ENCODE peak calls at places on chromosomes 3 and 15, in eight cellular contexts. One of them, this sample, is unnamed.

GRCh38 chr3:122908251-122908650 is 113.4 kb downstream of the SLC49A4 start:
- DNase-seq in uterus: no peak
- DNase-seq in GM10248: no peak
- DNase-seq in fibroblast of the aortic adventitia: no peak
- DNase-seq in dorsolateral prefrontal cortex: no peak
- DNase-seq in body of pancreas: no peak
- DNase-seq in RWPE1: no peak
- DNase-seq in colonic mucosa: no peak
- DNase-seq in this sample: no peak

GRCh38 chr15:69762373-69763148 is 309.9 kb downstream of the RPLP1 start:
- DNase-seq in uterus: no peak
- DNase-seq in GM10248: no peak
- DNase-seq in fibroblast of the aortic adventitia: no peak
- DNase-seq in dorsolateral prefrontal cortex: no peak
- DNase-seq in body of pancreas: no peak
- DNase-seq in RWPE1: no peak
- DNase-seq in colonic mucosa: no peak
- DNase-seq in this sample: no peak

GRCh38 chr15:41848595-41848994 is 9.9 kb downstream of the PLA2G4B start:
- DNase-seq in uterus: no peak
- DNase-seq in GM10248: no peak
- DNase-seq in fibroblast of the aortic adventitia: no peak
- DNase-seq in dorsolateral prefrontal cortex: no peak
- DNase-seq in body of pancreas: no peak
- DNase-seq in RWPE1: no peak
- DNase-seq in colonic mucosa: no peak
- DNase-seq in this sample: no peak

GRCh38 chr15:71435552-71435951 is 320.3 kb downstream of the THSD4 start:
- DNase-seq in uterus: no peak
- DNase-seq in GM10248: no peak
- DNase-seq in fibroblast of the aortic adventitia: no peak
- DNase-seq in dorsolateral prefrontal cortex: no peak
- DNase-seq in body of pancreas: no peak
- DNase-seq in RWPE1: no peak
- DNase-seq in colonic mucosa: no peak
- DNase-seq in this sample: no peak

GRCh38 chr3:138334608-138335007 is 5.0 kb upstream of the NME9 start:
- DNase-seq in uterus: no peak
- DNase-seq in GM10248: no peak
- DNase-seq in fibroblast of the aortic adventitia: no peak
- DNase-seq in dorsolateral prefrontal cortex: no peak
- DNase-seq in body of pancreas: no peak
- DNase-seq in RWPE1: no peak
- DNase-seq in colonic mucosa: no peak
- DNase-seq in this sample: no peak

GRCh38 chr3:136266468-136266867 is 16.3 kb downstream of the PCCB start:
- DNase-seq in uterus: no peak
- DNase-seq in GM10248: peak
- DNase-seq in fibroblast of the aortic adventitia: no peak
- DNase-seq in dorsolateral prefrontal cortex: no peak
- DNase-seq in body of pancreas: no peak
- DNase-seq in RWPE1: peak
- DNase-seq in colonic mucosa: no peak
- DNase-seq in this sample: peak

GRCh38 chr15:91426412-91426811 is 326.4 kb downstream of the SV2B start:
- DNase-seq in uterus: no peak
- DNase-seq in GM10248: no peak
- DNase-seq in fibroblast of the aortic adventitia: no peak
- DNase-seq in dorsolateral prefrontal cortex: no peak
- DNase-seq in body of pancreas: no peak
- DNase-seq in RWPE1: peak
- DNase-seq in colonic mucosa: no peak
- DNase-seq in this sample: no peak

GRCh38 chr3:98329392-98330124 is 24.1 kb upstream of the OR5K4 start:
- DNase-seq in uterus: no peak
- DNase-seq in GM10248: peak
- DNase-seq in fibroblast of the aortic adventitia: peak
- DNase-seq in dorsolateral prefrontal cortex: peak
- DNase-seq in body of pancreas: peak
- DNase-seq in RWPE1: peak
- DNase-seq in colonic mucosa: peak
- DNase-seq in this sample: peak

GRCh38 chr15:33720952-33721351 is 247.3 kb upstream of the CHRM5 start:
- DNase-seq in uterus: no peak
- DNase-seq in GM10248: no peak
- DNase-seq in fibroblast of the aortic adventitia: peak
- DNase-seq in dorsolateral prefrontal cortex: no peak
- DNase-seq in body of pancreas: no peak
- DNase-seq in RWPE1: peak
- DNase-seq in colonic mucosa: no peak
- DNase-seq in this sample: no peak

GRCh38 chr3:43001094-43001553 is 22.0 kb downstream of the GASK1A start:
- DNase-seq in uterus: peak
- DNase-seq in GM10248: no peak
- DNase-seq in fibroblast of the aortic adventitia: peak
- DNase-seq in dorsolateral prefrontal cortex: peak
- DNase-seq in body of pancreas: peak
- DNase-seq in RWPE1: no peak
- DNase-seq in colonic mucosa: peak
- DNase-seq in this sample: no peak

GRCh38 chr15:31004220-31004733 is 12.8 kb upstream of the MTMR10 start:
- DNase-seq in uterus: peak
- DNase-seq in GM10248: peak
- DNase-seq in fibroblast of the aortic adventitia: no peak
- DNase-seq in dorsolateral prefrontal cortex: no peak
- DNase-seq in body of pancreas: peak
- DNase-seq in RWPE1: no peak
- DNase-seq in colonic mucosa: no peak
- DNase-seq in this sample: peak

GRCh38 chr15:74365619-74366445 is 1.6 kb downstream of the CYP11A1 start:
- DNase-seq in uterus: peak
- DNase-seq in GM10248: peak
- DNase-seq in fibroblast of the aortic adventitia: peak
- DNase-seq in dorsolateral prefrontal cortex: no peak
- DNase-seq in body of pancreas: peak
- DNase-seq in RWPE1: no peak
- DNase-seq in colonic mucosa: no peak
- DNase-seq in this sample: no peak

GRCh38 chr3:99842826-99843589 is 25.3 kb downstream of the CMSS1 start:
- DNase-seq in uterus: no peak
- DNase-seq in GM10248: peak
- DNase-seq in fibroblast of the aortic adventitia: peak
- DNase-seq in dorsolateral prefrontal cortex: no peak
- DNase-seq in body of pancreas: no peak
- DNase-seq in RWPE1: peak
- DNase-seq in colonic mucosa: no peak
- DNase-seq in this sample: no peak

GRCh38 chr3:32913790-32914446 is 37.5 kb upstream of the CCR4 start:
- DNase-seq in uterus: no peak
- DNase-seq in GM10248: no peak
- DNase-seq in fibroblast of the aortic adventitia: peak
- DNase-seq in dorsolateral prefrontal cortex: no peak
- DNase-seq in body of pancreas: no peak
- DNase-seq in RWPE1: peak
- DNase-seq in colonic mucosa: no peak
- DNase-seq in this sample: no peak

GRCh38 chr15:97978408-97979130 is 18.1 kb downstream of the ARRDC4 start:
- DNase-seq in uterus: no peak
- DNase-seq in GM10248: no peak
- DNase-seq in fibroblast of the aortic adventitia: peak
- DNase-seq in dorsolateral prefrontal cortex: no peak
- DNase-seq in body of pancreas: peak
- DNase-seq in RWPE1: no peak
- DNase-seq in colonic mucosa: no peak
- DNase-seq in this sample: no peak

GRCh38 chr15:44265757-44266156 is 22.8 kb upstream of the GOLM2 start:
- DNase-seq in uterus: no peak
- DNase-seq in GM10248: peak
- DNase-seq in fibroblast of the aortic adventitia: no peak
- DNase-seq in dorsolateral prefrontal cortex: no peak
- DNase-seq in body of pancreas: no peak
- DNase-seq in RWPE1: no peak
- DNase-seq in colonic mucosa: no peak
- DNase-seq in this sample: no peak

GRCh38 chr3:10950476-10951294 is 41.9 kb upstream of the SLC6A1 start:
- DNase-seq in uterus: peak
- DNase-seq in GM10248: peak
- DNase-seq in fibroblast of the aortic adventitia: peak
- DNase-seq in dorsolateral prefrontal cortex: peak
- DNase-seq in body of pancreas: no peak
- DNase-seq in RWPE1: peak
- DNase-seq in colonic mucosa: no peak
- DNase-seq in this sample: peak

GRCh38 chr15:55965091-55965490 is 28.3 kb downstream of the NEDD4 start:
- DNase-seq in uterus: no peak
- DNase-seq in GM10248: no peak
- DNase-seq in fibroblast of the aortic adventitia: no peak
- DNase-seq in dorsolateral prefrontal cortex: no peak
- DNase-seq in body of pancreas: no peak
- DNase-seq in RWPE1: no peak
- DNase-seq in colonic mucosa: no peak
- DNase-seq in this sample: no peak

DNA sequence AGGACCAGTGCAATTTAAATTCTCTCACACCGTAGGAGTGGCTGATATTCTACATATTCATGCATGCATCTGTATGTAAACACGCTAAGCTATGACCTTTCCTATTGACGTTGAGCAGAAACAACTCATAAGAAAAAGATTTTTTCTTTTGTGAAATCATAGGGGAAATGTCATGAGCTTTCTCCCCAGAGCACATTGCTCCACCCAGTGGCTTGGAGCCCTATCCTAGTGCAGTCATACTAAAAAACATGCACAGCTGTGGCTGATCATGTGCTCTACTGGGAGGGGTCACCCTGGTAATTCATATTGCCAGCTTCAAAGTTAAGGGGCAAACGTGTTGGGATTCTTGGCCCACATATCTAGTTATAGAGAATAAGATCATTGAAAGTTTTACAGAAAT is 1.8 kb upstream of the MESD start:
- DNase-seq in uterus: peak
- DNase-seq in GM10248: no peak
- DNase-seq in fibroblast of the aortic adventitia: peak
- DNase-seq in dorsolateral prefrontal cortex: peak
- DNase-seq in body of pancreas: peak
- DNase-seq in RWPE1: no peak
- DNase-seq in colonic mucosa: peak
- DNase-seq in this sample: no peak
- TF ChIP-seq CTCF in uterus: no peak
- TF ChIP-seq CTCF in GM10248: no peak
- TF ChIP-seq CTCF in fibroblast of the aortic adventitia: peak
- TF ChIP-seq CTCF in dorsolateral prefrontal cortex: peak
- TF ChIP-seq CTCF in body of pancreas: no peak
- TF ChIP-seq CTCF in RWPE1: no peak
- TF ChIP-seq CTCF in colonic mucosa: no peak
- TF ChIP-seq CTCF in this sample: peak

GRCh38 chr3:50167782-50168317 is 12.7 kb downstream of the SEMA3F start:
- DNase-seq in uterus: no peak
- DNase-seq in GM10248: no peak
- DNase-seq in fibroblast of the aortic adventitia: no peak
- DNase-seq in dorsolateral prefrontal cortex: no peak
- DNase-seq in body of pancreas: no peak
- DNase-seq in RWPE1: no peak
- DNase-seq in colonic mucosa: no peak
- DNase-seq in this sample: no peak
- TF ChIP-seq CTCF in uterus: no peak
- TF ChIP-seq CTCF in GM10248: no peak
- TF ChIP-seq CTCF in fibroblast of the aortic adventitia: no peak
- TF ChIP-seq CTCF in dorsolateral prefrontal cortex: no peak
- TF ChIP-seq CTCF in body of pancreas: no peak
- TF ChIP-seq CTCF in RWPE1: no peak
- TF ChIP-seq CTCF in colonic mucosa: no peak
- TF ChIP-seq CTCF in this sample: no peak

GRCh38 chr3:71881041-71881440 is 96.1 kb upstream of the PROK2 start:
- DNase-seq in uterus: no peak
- DNase-seq in GM10248: no peak
- DNase-seq in fibroblast of the aortic adventitia: no peak
- DNase-seq in dorsolateral prefrontal cortex: no peak
- DNase-seq in body of pancreas: peak
- DNase-seq in RWPE1: no peak
- DNase-seq in colonic mucosa: peak
- DNase-seq in this sample: no peak

GRCh38 chr3:71876706-71877105 is 91.8 kb upstream of the PROK2 start:
- DNase-seq in uterus: no peak
- DNase-seq in GM10248: no peak
- DNase-seq in fibroblast of the aortic adventitia: no peak
- DNase-seq in dorsolateral prefrontal cortex: no peak
- DNase-seq in body of pancreas: no peak
- DNase-seq in RWPE1: no peak
- DNase-seq in colonic mucosa: no peak
- DNase-seq in this sample: no peak

GRCh38 chr3:71876135-71876534 is 91.2 kb upstream of the PROK2 start:
- DNase-seq in uterus: no peak
- DNase-seq in GM10248: no peak
- DNase-seq in fibroblast of the aortic adventitia: no peak
- DNase-seq in dorsolateral prefrontal cortex: no peak
- DNase-seq in body of pancreas: no peak
- DNase-seq in RWPE1: no peak
- DNase-seq in colonic mucosa: no peak
- DNase-seq in this sample: no peak

GRCh38 chr3:71881732-71882131 is 96.8 kb upstream of the PROK2 start:
- DNase-seq in uterus: no peak
- DNase-seq in GM10248: no peak
- DNase-seq in fibroblast of the aortic adventitia: no peak
- DNase-seq in dorsolateral prefrontal cortex: no peak
- DNase-seq in body of pancreas: no peak
- DNase-seq in RWPE1: no peak
- DNase-seq in colonic mucosa: no peak
- DNase-seq in this sample: no peak

GRCh38 chr3:71879089-71879488 is 94.1 kb upstream of the PROK2 start:
- DNase-seq in uterus: no peak
- DNase-seq in GM10248: no peak
- DNase-seq in fibroblast of the aortic adventitia: no peak
- DNase-seq in dorsolateral prefrontal cortex: no peak
- DNase-seq in body of pancreas: no peak
- DNase-seq in RWPE1: no peak
- DNase-seq in colonic mucosa: no peak
- DNase-seq in this sample: no peak
- TF ChIP-seq CTCF in uterus: no peak
- TF ChIP-seq CTCF in GM10248: no peak
- TF ChIP-seq CTCF in fibroblast of the aortic adventitia: no peak
- TF ChIP-seq CTCF in dorsolateral prefrontal cortex: no peak
- TF ChIP-seq CTCF in body of pancreas: no peak
- TF ChIP-seq CTCF in RWPE1: no peak
- TF ChIP-seq CTCF in colonic mucosa: no peak
- TF ChIP-seq CTCF in this sample: no peak

DNA sequence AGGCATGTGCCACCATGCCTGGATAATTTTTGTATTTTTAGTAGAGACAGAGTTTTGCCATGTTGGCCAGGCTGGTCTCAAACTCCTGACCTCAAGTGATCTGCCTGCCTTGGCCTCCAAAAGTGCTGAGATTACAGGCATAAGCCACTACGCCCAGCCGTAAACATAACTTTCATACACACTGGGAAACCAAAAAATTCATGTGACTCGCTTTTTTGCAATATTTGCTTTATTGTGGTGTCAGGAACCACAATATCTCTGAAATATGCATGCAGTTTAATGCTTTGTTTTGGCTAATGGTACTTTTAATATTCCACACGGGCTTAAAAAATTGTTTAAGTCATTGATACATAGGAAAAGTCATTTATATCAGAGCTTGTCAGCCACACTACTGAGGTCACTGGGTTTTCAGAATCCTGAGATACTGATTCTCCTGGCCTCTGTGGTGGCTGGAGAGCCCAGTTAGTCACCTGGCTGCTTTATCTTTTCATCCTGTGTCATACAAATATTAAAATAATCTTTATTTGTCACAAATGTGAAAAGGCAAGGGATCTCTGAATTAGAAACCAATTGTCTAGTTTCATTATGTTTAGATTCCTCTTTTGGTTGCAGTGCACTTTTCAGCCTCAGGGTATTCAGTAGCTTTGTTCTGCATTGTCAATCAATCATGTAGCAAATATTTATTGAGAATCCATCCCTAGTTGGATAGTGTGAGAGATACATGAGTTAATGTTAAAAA is 10.0 kb downstream of the TMEM62 start:
- DNase-seq in uterus: no peak
- DNase-seq in GM10248: peak
- DNase-seq in fibroblast of the aortic adventitia: no peak
- DNase-seq in dorsolateral prefrontal cortex: no peak
- DNase-seq in body of pancreas: no peak
- DNase-seq in RWPE1: no peak
- DNase-seq in colonic mucosa: no peak
- DNase-seq in this sample: peak
- TF ChIP-seq CTCF in uterus: no peak
- TF ChIP-seq CTCF in GM10248: no peak
- TF ChIP-seq CTCF in fibroblast of the aortic adventitia: no peak
- TF ChIP-seq CTCF in dorsolateral prefrontal cortex: no peak
- TF ChIP-seq CTCF in body of pancreas: no peak
- TF ChIP-seq CTCF in RWPE1: no peak
- TF ChIP-seq CTCF in colonic mucosa: no peak
- TF ChIP-seq CTCF in this sample: no peak

This sample was measured in GM13977.